ENCODE peak calls at places on chromosomes 1 and 21, in ten cellular contexts. One of them, this sample, is unnamed.

GRCh38 chr1:204867203-204867602 is 3.5 kb upstream of the NFASC start:
- DNase-seq in mesenchymal stem cell: no peak
- DNase-seq in mesendoderm: no peak
- DNase-seq in psoas muscle: no peak
- DNase-seq in right cardiac atrium: no peak
- DNase-seq in fibroblast of mammary gland: no peak
- DNase-seq in astrocyte of the spinal cord: no peak
- DNase-seq in A549: no peak
- DNase-seq in Peyer's patch: no peak
- DNase-seq in colonic mucosa: no peak
- DNase-seq in this sample: no peak

GRCh38 chr1:156664046-156664948 is 12.9 kb downstream of the NES start:
- DNase-seq in astrocyte of the spinal cord: no peak
- DNase-seq in mesendoderm: peak; percentile 93
- DNase-seq in mesenchymal stem cell: peak; percentile 74
- DNase-seq in fibroblast of mammary gland: no peak
- DNase-seq in A549: no peak
- DNase-seq in psoas muscle: peak; percentile 46
- DNase-seq in Peyer's patch: no peak
- DNase-seq in right cardiac atrium: peak; percentile 81
- DNase-seq in colonic mucosa: no peak
- DNase-seq in this sample: peak; percentile 96

GRCh38 chr1:221637641-221638041 is 104.2 kb downstream of the DUSP10 start:
- DNase-seq in psoas muscle: peak; percentile 9
- DNase-seq in colonic mucosa: no peak
- DNase-seq in A549: no peak
- DNase-seq in astrocyte of the spinal cord: peak; percentile 24
- DNase-seq in mesenchymal stem cell: peak; percentile 24
- DNase-seq in right cardiac atrium: peak; percentile 39
- DNase-seq in mesendoderm: no peak
- DNase-seq in Peyer's patch: no peak
- DNase-seq in fibroblast of mammary gland: peak; percentile 51
- DNase-seq in this sample: peak; percentile 58

GRCh38 chr1:234922987-234923386 is 205.7 kb downstream of the TOMM20 start:
- DNase-seq in mesenchymal stem cell: no peak
- DNase-seq in right cardiac atrium: no peak
- DNase-seq in Peyer's patch: peak; percentile 22
- DNase-seq in mesendoderm: no peak
- DNase-seq in fibroblast of mammary gland: no peak
- DNase-seq in A549: no peak
- DNase-seq in colonic mucosa: no peak
- DNase-seq in astrocyte of the spinal cord: no peak
- DNase-seq in psoas muscle: no peak
- DNase-seq in this sample: no peak

GRCh38 chr1:224339422-224340033 is 9.6 kb upstream of the NVL start:
- DNase-seq in mesenchymal stem cell: no peak
- DNase-seq in fibroblast of mammary gland: no peak
- DNase-seq in A549: no peak
- DNase-seq in colonic mucosa: no peak
- DNase-seq in right cardiac atrium: no peak
- DNase-seq in astrocyte of the spinal cord: no peak
- DNase-seq in mesendoderm: no peak
- DNase-seq in Peyer's patch: no peak
- DNase-seq in psoas muscle: no peak
- DNase-seq in this sample: no peak

GRCh38 chr1:210384625-210385024 is 55.9 kb downstream of the HHAT start:
- DNase-seq in psoas muscle: no peak
- DNase-seq in mesenchymal stem cell: no peak
- DNase-seq in Peyer's patch: no peak
- DNase-seq in colonic mucosa: no peak
- DNase-seq in mesendoderm: no peak
- DNase-seq in right cardiac atrium: no peak
- DNase-seq in fibroblast of mammary gland: peak; percentile 69
- DNase-seq in astrocyte of the spinal cord: peak; percentile 77
- DNase-seq in A549: no peak
- DNase-seq in this sample: no peak

GRCh38 chr1:17007121-17007520 is 4.6 kb downstream of the ATP13A2 start:
- DNase-seq in astrocyte of the spinal cord: no peak
- DNase-seq in psoas muscle: no peak
- DNase-seq in Peyer's patch: no peak
- DNase-seq in A549: no peak
- DNase-seq in mesendoderm: no peak
- DNase-seq in colonic mucosa: no peak
- DNase-seq in fibroblast of mammary gland: no peak
- DNase-seq in right cardiac atrium: peak; percentile 38
- DNase-seq in mesenchymal stem cell: no peak
- DNase-seq in this sample: no peak

GRCh38 chr1:46188295-46189030 is 9.8 kb downstream of the POMGNT1 start:
- DNase-seq in mesenchymal stem cell: no peak
- DNase-seq in Peyer's patch: no peak
- DNase-seq in astrocyte of the spinal cord: no peak
- DNase-seq in fibroblast of mammary gland: no peak
- DNase-seq in right cardiac atrium: no peak
- DNase-seq in A549: no peak
- DNase-seq in psoas muscle: no peak
- DNase-seq in colonic mucosa: peak; percentile 74
- DNase-seq in mesendoderm: no peak
- DNase-seq in this sample: no peak

GRCh38 chr1:168483531-168483930 is 60.3 kb downstream of the XCL2 start:
- DNase-seq in A549: no peak
- DNase-seq in Peyer's patch: no peak
- DNase-seq in mesendoderm: no peak
- DNase-seq in psoas muscle: no peak
- DNase-seq in colonic mucosa: no peak
- DNase-seq in right cardiac atrium: no peak
- DNase-seq in fibroblast of mammary gland: peak; percentile 88
- DNase-seq in mesenchymal stem cell: peak; percentile 58
- DNase-seq in astrocyte of the spinal cord: peak; percentile 65
- DNase-seq in this sample: no peak

GRCh38 chr1:207910678-207911354 is at the start of gene CD34:
- DNase-seq in fibroblast of mammary gland: no peak
- DNase-seq in Peyer's patch: no peak
- DNase-seq in mesenchymal stem cell: no peak
- DNase-seq in psoas muscle: peak; percentile 67
- DNase-seq in astrocyte of the spinal cord: no peak
- DNase-seq in mesendoderm: peak; percentile 65
- DNase-seq in A549: no peak
- DNase-seq in right cardiac atrium: peak; percentile 92
- DNase-seq in colonic mucosa: no peak
- DNase-seq in this sample: no peak

GRCh38 chr21:44709426-44710293 is 1.7 kb downstream of the TSPEAR start:
- DNase-seq in colonic mucosa: peak; percentile 12
- DNase-seq in Peyer's patch: peak; percentile 44
- DNase-seq in right cardiac atrium: peak; percentile 57
- DNase-seq in psoas muscle: no peak
- DNase-seq in mesendoderm: no peak
- DNase-seq in fibroblast of mammary gland: no peak
- DNase-seq in mesenchymal stem cell: no peak
- DNase-seq in astrocyte of the spinal cord: no peak
- DNase-seq in A549: no peak
- DNase-seq in this sample: no peak

GRCh38 chr1:156160744-156161181 is 7.4 kb downstream of the SEMA4A start:
- DNase-seq in mesendoderm: peak; percentile 82
- DNase-seq in right cardiac atrium: peak; percentile 95
- DNase-seq in astrocyte of the spinal cord: peak; percentile 74
- DNase-seq in mesenchymal stem cell: peak; percentile 75
- DNase-seq in fibroblast of mammary gland: peak; percentile 58
- DNase-seq in psoas muscle: peak; percentile 94
- DNase-seq in Peyer's patch: peak; percentile 88
- DNase-seq in colonic mucosa: peak; percentile 81
- DNase-seq in A549: no peak
- DNase-seq in this sample: peak; percentile 92

GRCh38 chr1:7929637-7930036 is 11.0 kb downstream of the TNFRSF9 start:
- DNase-seq in psoas muscle: no peak
- DNase-seq in mesenchymal stem cell: no peak
- DNase-seq in astrocyte of the spinal cord: no peak
- DNase-seq in mesendoderm: no peak
- DNase-seq in right cardiac atrium: no peak
- DNase-seq in Peyer's patch: no peak
- DNase-seq in colonic mucosa: no peak
- DNase-seq in fibroblast of mammary gland: no peak
- DNase-seq in A549: no peak
- DNase-seq in this sample: no peak

GRCh38 chr1:27774654-27775053 is 1.6 kb downstream of the STX12 start:
- DNase-seq in A549: no peak
- DNase-seq in psoas muscle: no peak
- DNase-seq in astrocyte of the spinal cord: no peak
- DNase-seq in colonic mucosa: no peak
- DNase-seq in mesendoderm: no peak
- DNase-seq in mesenchymal stem cell: no peak
- DNase-seq in Peyer's patch: no peak
- DNase-seq in fibroblast of mammary gland: no peak
- DNase-seq in right cardiac atrium: no peak
- DNase-seq in this sample: no peak
- H3K4me3 ChIP-seq in A549: peak overlapping the region; percentile 84
- H3K4me3 ChIP-seq in psoas muscle: peak overlapping the region; percentile 98
- H3K4me3 ChIP-seq in astrocyte of the spinal cord: no peak overlapping the region
- H3K4me3 ChIP-seq in colonic mucosa: peak overlapping the region; percentile 98
- H3K4me3 ChIP-seq in mesendoderm: no peak overlapping the region
- H3K4me3 ChIP-seq in mesenchymal stem cell: peak overlapping the region; percentile 97
- H3K4me3 ChIP-seq in Peyer's patch: peak overlapping the region; percentile 77
- H3K4me3 ChIP-seq in fibroblast of mammary gland: peak overlapping the region; percentile 95
- H3K4me3 ChIP-seq in right cardiac atrium: no peak overlapping the region
- H3K4me3 ChIP-seq in this sample: no peak overlapping the region

DNA sequence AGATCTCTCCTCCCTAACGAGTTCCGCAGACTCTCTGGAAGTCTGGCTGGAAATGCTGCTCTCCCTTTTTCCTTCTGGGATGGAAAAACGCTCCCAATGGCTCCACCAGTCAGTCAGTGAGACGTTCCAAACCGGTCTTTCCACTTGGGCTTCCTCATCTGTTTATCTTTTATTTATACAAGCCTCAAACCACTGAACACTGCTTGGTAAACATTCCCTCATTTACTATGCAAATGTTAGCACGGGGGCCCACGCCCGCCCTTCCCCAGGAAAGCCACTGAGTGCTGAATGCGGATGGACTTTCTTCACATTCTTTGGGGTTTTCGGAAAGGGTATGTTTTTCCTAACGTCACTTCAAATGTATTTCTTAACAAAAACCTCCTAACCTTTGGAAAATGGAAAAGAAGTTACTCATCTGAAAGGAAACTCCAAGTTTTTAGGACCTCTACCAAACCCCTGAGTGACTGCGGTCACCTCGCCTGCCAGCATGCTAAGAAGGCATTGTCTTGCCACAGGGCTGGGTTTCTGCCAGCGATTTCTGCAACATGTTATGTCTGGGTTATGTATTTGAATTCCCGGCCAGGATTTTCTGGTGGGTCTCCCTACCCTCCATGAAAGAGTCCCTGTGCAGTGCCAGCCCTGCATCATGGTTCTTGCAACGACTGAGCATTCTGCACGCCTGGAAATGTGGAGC is 14.0 kb upstream of the UMODL1 start:
- DNase-seq in psoas muscle: peak; percentile 50
- DNase-seq in right cardiac atrium: no peak
- DNase-seq in astrocyte of the spinal cord: peak; percentile 87
- DNase-seq in colonic mucosa: peak; percentile 89
- DNase-seq in A549: no peak
- DNase-seq in mesendoderm: no peak
- DNase-seq in mesenchymal stem cell: peak; percentile 98
- DNase-seq in Peyer's patch: peak; percentile 65
- DNase-seq in fibroblast of mammary gland: peak; percentile 36
- DNase-seq in this sample: no peak
- H3K4me3 ChIP-seq in psoas muscle: no peak overlapping the region
- H3K4me3 ChIP-seq in right cardiac atrium: no peak overlapping the region
- H3K4me3 ChIP-seq in astrocyte of the spinal cord: no peak overlapping the region
- H3K4me3 ChIP-seq in colonic mucosa: no peak overlapping the region
- H3K4me3 ChIP-seq in A549: no peak overlapping the region
- H3K4me3 ChIP-seq in mesendoderm: no peak overlapping the region
- H3K4me3 ChIP-seq in mesenchymal stem cell: no peak overlapping the region
- H3K4me3 ChIP-seq in Peyer's patch: no peak overlapping the region
- H3K4me3 ChIP-seq in fibroblast of mammary gland: no peak overlapping the region
- H3K4me3 ChIP-seq in this sample: no peak overlapping the region

GRCh38 chr1:6418668-6419396 is 887 bp downstream of the HES2 start:
- DNase-seq in psoas muscle: no peak
- DNase-seq in astrocyte of the spinal cord: no peak
- DNase-seq in Peyer's patch: no peak
- DNase-seq in mesendoderm: peak; percentile 30
- DNase-seq in right cardiac atrium: no peak
- DNase-seq in colonic mucosa: no peak
- DNase-seq in A549: no peak
- DNase-seq in mesenchymal stem cell: no peak
- DNase-seq in fibroblast of mammary gland: no peak
- DNase-seq in this sample: no peak

GRCh38 chr1:6421266-6421665 is 1.5 kb upstream of the HES2 start:
- DNase-seq in psoas muscle: no peak
- DNase-seq in Peyer's patch: no peak
- DNase-seq in colonic mucosa: no peak
- DNase-seq in mesendoderm: no peak
- DNase-seq in mesenchymal stem cell: no peak
- DNase-seq in A549: no peak
- DNase-seq in astrocyte of the spinal cord: no peak
- DNase-seq in right cardiac atrium: no peak
- DNase-seq in fibroblast of mammary gland: no peak
- DNase-seq in this sample: no peak

GRCh38 chr1:6419397-6419802 is 319 bp downstream of the HES2 start:
- DNase-seq in A549: no peak
- DNase-seq in mesenchymal stem cell: no peak
- DNase-seq in mesendoderm: peak; percentile 43
- DNase-seq in psoas muscle: no peak
- DNase-seq in astrocyte of the spinal cord: no peak
- DNase-seq in fibroblast of mammary gland: no peak
- DNase-seq in colonic mucosa: no peak
- DNase-seq in right cardiac atrium: no peak
- DNase-seq in Peyer's patch: no peak
- DNase-seq in this sample: no peak

GRCh38 chr1:6419803-6420593 is at the start of gene HES2:
- DNase-seq in right cardiac atrium: peak; percentile 52
- DNase-seq in astrocyte of the spinal cord: no peak
- DNase-seq in mesenchymal stem cell: no peak
- DNase-seq in fibroblast of mammary gland: no peak
- DNase-seq in colonic mucosa: peak; percentile 82
- DNase-seq in A549: no peak
- DNase-seq in Peyer's patch: peak; percentile 62
- DNase-seq in mesendoderm: peak; percentile 34
- DNase-seq in psoas muscle: no peak
- DNase-seq in this sample: no peak

GRCh38 chr1:6420594-6421042 is 899 bp upstream of the HES2 start:
- DNase-seq in mesendoderm: no peak
- DNase-seq in Peyer's patch: no peak
- DNase-seq in mesenchymal stem cell: no peak
- DNase-seq in right cardiac atrium: peak; percentile 57
- DNase-seq in colonic mucosa: peak; percentile 77
- DNase-seq in astrocyte of the spinal cord: no peak
- DNase-seq in psoas muscle: no peak
- DNase-seq in fibroblast of mammary gland: no peak
- DNase-seq in A549: no peak
- DNase-seq in this sample: no peak
- H3K4me3 ChIP-seq in mesendoderm: no peak overlapping the region
- H3K4me3 ChIP-seq in Peyer's patch: peak overlapping the region; percentile 58
- H3K4me3 ChIP-seq in mesenchymal stem cell: peak overlapping the region; percentile 13
- H3K4me3 ChIP-seq in right cardiac atrium: peak overlapping the region; percentile 46
- H3K4me3 ChIP-seq in colonic mucosa: peak overlapping the region; percentile 50
- H3K4me3 ChIP-seq in astrocyte of the spinal cord: no peak overlapping the region
- H3K4me3 ChIP-seq in psoas muscle: peak overlapping the region; percentile 55
- H3K4me3 ChIP-seq in fibroblast of mammary gland: no peak overlapping the region
- H3K4me3 ChIP-seq in A549: no peak overlapping the region
- H3K4me3 ChIP-seq in this sample: no peak overlapping the region

DNA sequence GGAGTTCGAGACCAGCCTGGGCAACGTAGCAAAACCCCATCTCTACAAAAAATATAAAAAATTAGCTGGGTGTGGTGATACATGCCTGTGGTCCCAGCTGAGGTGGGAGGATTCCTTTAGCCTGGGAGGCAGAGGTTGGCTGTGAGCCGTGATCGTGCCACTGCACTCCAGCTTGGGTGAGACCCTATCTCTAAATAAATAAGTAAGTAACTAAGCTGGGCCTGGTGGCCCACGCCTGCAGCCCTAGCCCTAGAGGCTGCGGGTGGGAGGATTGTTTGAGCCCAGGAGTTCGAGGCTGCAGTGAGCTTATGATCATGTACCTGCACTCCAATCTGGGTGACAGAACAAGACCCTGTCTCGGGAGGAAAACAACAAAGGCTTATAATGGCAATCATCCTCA is 4.6 kb downstream of the CLIC4 start:
- DNase-seq in astrocyte of the spinal cord: no peak
- DNase-seq in colonic mucosa: no peak
- DNase-seq in Peyer's patch: no peak
- DNase-seq in right cardiac atrium: no peak
- DNase-seq in fibroblast of mammary gland: no peak
- DNase-seq in psoas muscle: no peak
- DNase-seq in mesenchymal stem cell: no peak
- DNase-seq in mesendoderm: no peak
- DNase-seq in A549: no peak
- DNase-seq in this sample: no peak
- H3K4me3 ChIP-seq in astrocyte of the spinal cord: no peak overlapping the region
- H3K4me3 ChIP-seq in colonic mucosa: no peak overlapping the region
- H3K4me3 ChIP-seq in Peyer's patch: no peak overlapping the region
- H3K4me3 ChIP-seq in right cardiac atrium: no peak overlapping the region
- H3K4me3 ChIP-seq in fibroblast of mammary gland: no peak overlapping the region
- H3K4me3 ChIP-seq in psoas muscle: no peak overlapping the region
- H3K4me3 ChIP-seq in mesenchymal stem cell: peak overlapping the region; percentile 88
- H3K4me3 ChIP-seq in mesendoderm: no peak overlapping the region
- H3K4me3 ChIP-seq in A549: no peak overlapping the region
- H3K4me3 ChIP-seq in this sample: no peak overlapping the region